ENCODE peak calls at places on chromosomes 7 and 10, in nine cellular contexts. B is colonic mucosa, N is dorsolateral prefrontal cortex, K is lower leg skin, L is A549, C is left ventricle myocardium inferior, M is PC-9, U is breast epithelium, J is brain microvascular endothelial cell. Z is an unnamed sample.

GRCh38 chr7:117164578-117164977 is 158.3 kb downstream of the WNT2 start:
- DNase-seq in N (no peak), K (no peak), L (no peak), B (no peak), J (no peak), C (no peak), U (no peak), M (no peak), Z (peak; percentile 93)

GRCh38 chr10:91632671-91633550 is at the start of gene PPP1R3C:
- DNase-seq in K (peak; percentile 97), N (peak; percentile 88), C (peak; percentile 90), L (peak; percentile 91), B (peak; percentile 83), J (peak; percentile 77), U (peak; percentile 70), M (no peak), Z (peak; percentile 79)

GRCh38 chr10:101850747-101851146 is 7.1 kb upstream of the KCNIP2 start:
- DNase-seq in N (no peak), C (no peak), J (no peak), U (no peak), B (no peak), M (no peak), K (no peak), L (no peak), Z (no peak)

GRCh38 chr7:32569388-32570289 is 74.3 kb downstream of the AVL9 start:
- DNase-seq in N (no peak), B (no peak), J (no peak), C (no peak), U (no peak), L (peak; percentile 73), K (no peak), M (no peak), Z (no peak)

GRCh38 chr7:28190077-28190476 is 9.5 kb upstream of the JAZF1 start:
- DNase-seq in B (no peak), L (no peak), N (no peak), K (no peak), C (no peak), J (no peak), U (no peak), M (no peak), Z (no peak)

GRCh38 chr10:101489355-101489754 is 98.7 kb downstream of the POLL start:
- DNase-seq in N (no peak), K (no peak), C (no peak), L (no peak), J (no peak), M (no peak), U (no peak), B (no peak), Z (peak; percentile 39)

GRCh38 chr10:103504181-103504783 is 10.8 kb downstream of the NEURL1 start:
- DNase-seq in J (peak; percentile 95), B (no peak), K (no peak), N (no peak), C (no peak), L (peak; percentile 85), M (peak; percentile 92), U (no peak), Z (peak; percentile 91)

GRCh38 chr7:101985646-101986199 is 168.3 kb downstream of the CUX1 start:
- DNase-seq in U (no peak), J (no peak), M (no peak), C (no peak), B (no peak), K (no peak), L (no peak), N (no peak), Z (no peak)

GRCh38 chr10:18087398-18087797 is 52.8 kb upstream of the CACNB2 start:
- DNase-seq in U (no peak), J (no peak), N (no peak), B (peak; percentile 22), M (no peak), C (no peak), K (no peak), L (no peak), Z (peak; percentile 33)

GRCh38 chr10:93471110-93471651 is 11.0 kb downstream of the MYOF start:
- DNase-seq in K (peak; percentile 53), J (peak; percentile 91), C (no peak), B (no peak), U (no peak), L (peak; percentile 88), M (peak; percentile 81), N (no peak), Z (peak; percentile 99)

GRCh38 chr7:42242381-42242780 is 5.4 kb upstream of the GLI3 start:
- DNase-seq in B (no peak), L (no peak), J (no peak), M (no peak), U (no peak), K (no peak), N (no peak), C (no peak), Z (no peak)

GRCh38 chr7:42250411-42250810 is 13.4 kb upstream of the GLI3 start:
- DNase-seq in L (no peak), B (no peak), U (no peak), N (no peak), K (no peak), J (no peak), M (no peak), C (no peak), Z (peak; percentile 23)

GRCh38 chr7:42248579-42248978 is 11.6 kb upstream of the GLI3 start:
- DNase-seq in B (no peak), L (no peak), J (no peak), U (no peak), N (no peak), M (no peak), C (no peak), K (no peak), Z (no peak)

GRCh38 chr7:42244828-42245227 is 7.8 kb upstream of the GLI3 start:
- DNase-seq in B (no peak), L (no peak), J (peak; percentile 68), M (no peak), K (no peak), U (no peak), C (no peak), N (no peak), Z (peak; percentile 91)

GRCh38 chr7:42247301-42247700 is 10.3 kb upstream of the GLI3 start:
- DNase-seq in J (peak; percentile 77), N (no peak), M (no peak), B (no peak), C (no peak), K (no peak), L (no peak), U (no peak), Z (peak; percentile 68)
- TF ChIP-seq CTCF in J (peak; percentile 62), N (no peak), M (no peak), B (no peak), C (peak; percentile 11), K (no peak), L (no peak), U (no peak), Z (peak; percentile 32)

DNA sequence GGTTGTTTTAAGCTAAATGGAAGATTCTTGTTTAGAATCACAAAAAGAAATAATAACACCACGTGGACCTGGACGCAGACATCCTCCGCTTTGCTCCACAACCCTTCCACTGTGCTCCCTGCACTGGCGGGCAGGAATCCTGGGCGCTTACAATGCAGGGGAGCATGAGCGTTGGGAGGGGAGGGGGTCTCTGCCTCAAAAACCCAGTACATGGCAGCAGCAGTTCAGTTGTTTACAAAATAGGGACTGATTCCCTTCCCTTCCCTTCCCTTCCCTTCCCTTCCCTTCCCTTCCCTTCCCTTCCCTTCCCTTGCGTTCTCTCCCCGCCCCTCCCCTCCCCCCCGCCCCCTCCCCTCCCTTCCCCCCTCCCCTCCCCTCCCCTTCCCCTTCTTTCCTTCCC is 169.6 kb upstream of the ITGB1 start:
- DNase-seq in J (no peak), B (no peak), L (no peak), U (no peak), K (no peak), N (no peak), M (no peak), C (no peak), Z (no peak)
- H3K4me3 ChIP-seq in J (no peak overlapping the region), B (no peak overlapping the region), L (no peak overlapping the region), U (no peak overlapping the region), K (no peak overlapping the region), N (no peak overlapping the region), M (no peak overlapping the region), C (no peak overlapping the region), Z (no peak overlapping the region)

GRCh38 chr7:85191383-85191782 is 4.5 kb upstream of the SEMA3D start:
- DNase-seq in L (peak; percentile 7), J (no peak), M (no peak), B (no peak), C (no peak), U (no peak), K (no peak), N (no peak), Z (peak; percentile 43)
- TF ChIP-seq CTCF in L (peak; percentile 31), J (peak; percentile 36), M (peak; percentile 56), B (no peak), C (peak; percentile 32), U (peak; percentile 24), K (no peak), N (peak; percentile 26), Z (peak; percentile 44)

GRCh38 chr7:73625276-73625675 is 954 bp upstream of the MLXIPL start:
- DNase-seq in J (no peak), N (no peak), L (no peak), U (no peak), M (no peak), C (no peak), K (no peak), B (no peak), Z (no peak)

GRCh38 chr7:73624669-73625001 is 313 bp upstream of the MLXIPL start:
- DNase-seq in C (no peak), K (no peak), N (no peak), U (no peak), J (no peak), B (no peak), M (no peak), L (no peak), Z (no peak)

GRCh38 chr7:73622527-73622908 is 1.8 kb downstream of the MLXIPL start:
- DNase-seq in U (no peak), B (no peak), M (no peak), J (no peak), L (no peak), K (no peak), N (no peak), C (no peak), Z (no peak)

GRCh38 chr7:73622909-73623797 is 1.2 kb downstream of the MLXIPL start:
- DNase-seq in J (no peak), B (peak; percentile 59), U (no peak), N (peak; percentile 17), C (peak; percentile 48), L (no peak), K (peak; percentile 94), M (no peak), Z (peak; percentile 16)

DNA sequence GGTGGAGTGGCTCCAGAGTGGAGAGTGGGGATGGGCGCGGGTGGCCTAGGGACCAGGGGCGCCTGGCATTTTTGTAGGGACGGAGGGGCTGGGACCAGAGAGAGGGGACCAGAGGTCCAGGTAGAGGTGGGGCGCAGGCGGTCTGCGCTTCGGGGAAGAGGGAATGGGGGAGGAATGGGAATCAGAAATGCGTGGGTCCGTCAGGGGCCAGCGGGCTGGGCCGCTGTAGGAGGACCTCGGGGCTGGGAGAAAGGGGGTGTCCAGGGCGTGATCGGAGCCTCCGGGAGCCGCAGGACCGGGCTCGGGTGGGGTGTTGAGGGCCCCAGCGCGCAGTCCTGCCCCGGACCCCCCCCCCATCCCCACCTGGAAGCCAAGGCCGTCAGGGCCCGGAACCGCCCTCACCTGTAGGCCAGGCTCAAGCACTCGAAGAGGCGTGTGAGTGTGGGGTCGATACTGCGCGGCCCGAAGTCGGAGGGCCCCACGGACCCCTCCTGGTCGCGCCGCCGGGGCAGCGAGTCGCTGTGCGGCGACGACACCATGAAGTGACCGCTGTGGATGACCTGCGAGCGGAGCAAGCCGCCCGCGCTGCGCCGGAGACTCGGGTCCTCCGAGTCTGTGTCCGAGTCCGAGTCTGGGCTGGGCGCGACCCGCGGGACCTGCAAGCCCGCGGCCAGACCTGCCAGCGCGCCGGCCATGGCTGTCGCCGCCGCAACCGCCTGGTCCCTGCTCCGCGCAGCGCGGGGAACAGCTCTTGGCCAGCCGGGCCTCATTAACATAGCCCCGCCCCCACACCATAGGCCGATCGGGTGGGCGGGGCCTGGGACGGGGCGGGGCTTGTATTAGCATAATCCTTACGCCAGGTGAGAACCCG is at the start of gene MLXIPL:
- DNase-seq in L (peak; percentile 97), K (peak; percentile 93), M (peak; percentile 70), N (peak; percentile 90), J (peak; percentile 37), B (peak; percentile 95), U (peak; percentile 83), C (peak; percentile 70), Z (peak; percentile 16)
- H3K4me3 ChIP-seq in L (peak within 1 kb of the TSS; percentile 55), K (peak within 1 kb of the TSS; percentile 16), M (peak within 1 kb of the TSS; percentile 64), N (peak within 1 kb of the TSS; percentile 61), J (peak within 1 kb of the TSS; percentile 35), B (peak within 1 kb of the TSS; percentile 52), U (peak within 1 kb of the TSS; percentile 51), C (peak within 1 kb of the TSS; percentile 68), Z (peak within 1 kb of the TSS; percentile 7)